ENCODE peak calls at places on chromosomes 5 and 9, in eight cellular contexts. C is ovary, L is A549, Q is uterus, D is stomach, B is transverse colon, O is heart left ventricle, E is Peyer's patch. N is an unnamed sample.

GRCh38 chr9:127136081-127136879 is 13.8 kb upstream of the ANGPTL2 start:
- DNase-seq in D (peak; percentile 9), C (peak; percentile 33), E (no peak), Q (no peak), O (no peak), L (no peak), B (no peak), N (no peak)

GRCh38 chr9:8648271-8648670 is 848.7 kb upstream of the DMAC1 start:
- DNase-seq in D (no peak), C (no peak), B (no peak), L (no peak), Q (no peak), E (no peak), O (no peak), N (no peak)

GRCh38 chr9:31799953-31800609 is 584.4 kb upstream of the ACO1 start:
- DNase-seq in E (no peak), B (no peak), Q (no peak), L (no peak), D (no peak), C (no peak), O (no peak), N (no peak)

GRCh38 chr9:72971411-72971810 is 18.6 kb upstream of the ALDH1A1 start:
- DNase-seq in L (no peak), O (no peak), E (no peak), B (no peak), C (no peak), D (no peak), Q (no peak), N (no peak)

GRCh38 chr9:132873403-132873802 is 4.7 kb downstream of the AK8 start:
- DNase-seq in B (no peak), L (no peak), E (no peak), Q (no peak), D (no peak), O (no peak), C (no peak), N (no peak)

GRCh38 chr5:139294372-139295165 is 1.0 kb downstream of the MATR3 start:
- DNase-seq in E (peak; percentile 77), L (peak; percentile 52), O (peak; percentile 78), Q (peak; percentile 78), B (peak; percentile 78), D (peak; percentile 68), C (peak; percentile 87), N (peak; percentile 58)

GRCh38 chr5:153794327-153794726 is 244.4 kb downstream of the FAM114A2 start:
- DNase-seq in E (no peak), D (no peak), O (no peak), B (no peak), C (no peak), Q (no peak), L (no peak), N (no peak)

GRCh38 chr5:175585573-175585972 is 72.3 kb upstream of the HRH2 start:
- DNase-seq in B (no peak), E (no peak), C (no peak), Q (no peak), L (no peak), O (no peak), D (no peak), N (peak; percentile 56)

GRCh38 chr9:129761901-129762359 is 9.1 kb upstream of the PTGES start:
- DNase-seq in E (no peak), O (no peak), L (no peak), B (no peak), Q (no peak), D (no peak), C (no peak), N (no peak)

GRCh38 chr5:140292212-140293040 is 10.5 kb downstream of the PFDN1 start:
- DNase-seq in C (no peak), Q (no peak), D (no peak), O (no peak), B (no peak), E (no peak), L (no peak), N (no peak)

GRCh38 chr5:176902911-176903664 is 3.9 kb upstream of the HK3 start:
- DNase-seq in D (no peak), Q (no peak), O (no peak), E (no peak), L (peak; percentile 43), C (no peak), B (no peak), N (peak; percentile 21)

GRCh38 chr9:69319324-69320040 is 5.5 kb upstream of the ENTREP1 start:
- DNase-seq in L (no peak), D (no peak), Q (no peak), E (no peak), O (no peak), B (no peak), C (no peak), N (no peak)

GRCh38 chr9:87270241-87271234 is 227.1 kb upstream of the DAPK1 start:
- DNase-seq in Q (peak; percentile 29), E (no peak), C (no peak), O (peak; percentile 35), D (no peak), L (no peak), B (no peak), N (no peak)

GRCh38 chr5:137174206-137174605 is 324.9 kb downstream of the SPOCK1 start:
- DNase-seq in B (no peak), E (no peak), D (no peak), O (no peak), Q (no peak), L (no peak), C (no peak), N (no peak)

GRCh38 chr9:127826253-127826913 is 23.7 kb downstream of the FPGS start:
- DNase-seq in L (no peak), B (no peak), Q (no peak), O (no peak), C (peak; percentile 83), D (no peak), E (no peak), N (no peak)

GRCh38 chr5:112573441-112573840 is 154.4 kb upstream of the EPB41L4A start:
- DNase-seq in O (no peak), B (no peak), D (no peak), E (no peak), L (no peak), Q (no peak), C (no peak), N (no peak)

GRCh38 chr9:109604036-109604600 is 106.0 kb upstream of the PTPN3 start:
- DNase-seq in O (no peak), Q (no peak), C (no peak), E (no peak), L (no peak), B (no peak), D (no peak), N (no peak)

GRCh38 chr9:134063876-134064450 is 3.9 kb downstream of the BRD3 start:
- DNase-seq in Q (no peak), O (no peak), D (peak; percentile 13), C (no peak), E (no peak), L (no peak), B (no peak), N (peak; percentile 28)

GRCh38 chr9:70318002-70318401 is 59.2 kb downstream of the SMC5 start:
- DNase-seq in O (no peak), L (no peak), E (no peak), D (no peak), B (no peak), C (no peak), Q (no peak), N (no peak)

GRCh38 chr5:2355859-2356258 is 395.6 kb downstream of the IRX2 start:
- DNase-seq in L (no peak), O (no peak), D (no peak), Q (no peak), E (no peak), B (no peak), C (no peak), N (no peak)
- TF ChIP-seq POLR2A in L (no peak), O (no peak), D (no peak), Q (no peak), E (no peak), B (no peak), C (no peak), N (no peak)

DNA sequence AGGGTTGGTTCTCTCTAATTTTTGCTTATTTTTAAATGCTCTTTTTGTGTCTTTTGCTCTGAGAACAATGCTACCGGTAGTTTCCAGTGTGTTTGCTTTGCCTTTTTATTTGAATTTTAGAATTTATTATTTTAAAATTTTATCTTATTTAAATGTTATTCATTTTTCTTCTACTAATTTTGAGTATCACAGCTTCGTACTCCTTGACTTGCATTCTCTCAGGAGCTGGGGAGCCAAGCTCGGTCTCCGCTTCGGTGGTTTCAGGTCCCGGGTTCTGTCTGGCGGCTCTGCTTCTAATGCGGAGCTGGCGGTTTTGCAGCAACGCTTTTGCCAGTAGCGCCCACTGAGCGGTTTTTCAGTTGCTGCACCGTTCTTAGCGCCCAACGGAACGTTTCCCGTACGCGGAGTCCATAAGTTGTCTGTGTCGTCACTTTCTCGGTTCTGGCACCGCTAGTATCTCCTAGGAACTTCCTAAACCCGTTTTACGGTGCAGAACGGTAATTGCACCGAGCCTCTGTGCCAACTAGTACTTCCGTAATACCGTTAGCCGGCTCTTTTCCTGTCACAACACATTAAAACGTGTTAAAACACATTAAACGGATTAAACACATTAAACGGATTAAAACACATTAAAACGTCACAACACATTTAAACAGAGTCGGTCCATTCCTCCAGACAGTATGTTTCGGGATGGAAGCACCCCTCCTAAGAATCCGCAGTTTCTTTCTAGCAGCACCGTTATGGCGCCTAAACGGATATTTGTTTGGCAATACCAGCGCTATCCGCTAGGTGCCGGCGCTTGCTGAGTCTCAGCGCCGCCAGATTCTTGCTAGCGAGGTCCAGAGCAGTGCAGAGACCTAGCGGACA is 45.6 kb downstream of the ANXA2R start:
- DNase-seq in Q (peak; percentile 84), O (peak; percentile 89), C (peak; percentile 85), L (peak; percentile 64), B (peak; percentile 91), D (peak; percentile 78), E (peak; percentile 81), N (peak; percentile 97)
- TF ChIP-seq POLR2A in Q (no peak), O (no peak), C (no peak), L (no peak), B (peak; percentile 44), D (no peak), E (no peak), N (no peak)

DNA sequence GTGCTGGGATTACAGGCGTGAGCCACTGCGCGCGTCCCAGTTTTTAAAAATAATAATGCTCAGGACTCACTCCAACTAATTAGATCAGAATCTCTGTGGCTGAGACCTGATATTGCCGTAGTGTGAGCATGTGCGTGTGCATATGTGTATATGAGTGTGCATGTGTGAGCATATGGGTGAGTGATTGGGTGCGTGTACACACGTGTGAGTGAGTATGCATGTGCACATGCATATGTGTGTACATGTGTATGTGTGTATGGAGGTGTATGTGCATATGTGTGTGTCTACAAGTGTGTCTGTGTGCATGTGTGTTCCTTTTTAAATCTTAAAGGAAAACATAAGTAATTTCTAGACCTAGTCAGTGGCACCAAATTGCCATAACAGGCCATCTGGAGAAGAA is 54.8 kb upstream of the CKS2 start:
- DNase-seq in L (no peak), C (no peak), B (no peak), E (no peak), D (no peak), O (no peak), Q (no peak), N (no peak)
- TF ChIP-seq POLR2A in L (no peak), C (no peak), B (no peak), E (no peak), D (no peak), O (no peak), Q (no peak), N (no peak)

DNA sequence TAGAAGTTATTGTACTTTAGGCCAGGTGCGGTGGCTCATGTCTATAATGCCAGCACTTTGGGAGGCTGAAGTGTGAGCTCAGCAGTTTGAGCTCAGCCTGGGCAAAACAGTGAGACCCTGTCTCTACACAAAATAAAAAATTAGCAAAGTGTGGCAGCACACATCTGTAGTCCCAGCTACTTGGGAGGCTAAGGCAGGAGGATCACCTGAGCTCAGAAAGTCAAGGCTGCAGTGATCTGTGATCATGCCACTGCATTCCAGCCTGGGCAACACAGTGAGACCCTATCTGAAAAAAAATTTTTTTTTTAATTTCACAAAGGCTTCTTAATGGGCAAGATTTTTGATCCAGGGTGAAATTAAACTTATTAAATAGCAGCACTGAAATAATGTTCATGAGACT is 92.8 kb downstream of the CDC42SE2 start:
- DNase-seq in O (no peak), L (no peak), B (no peak), C (no peak), E (no peak), Q (no peak), D (no peak), N (no peak)
- TF ChIP-seq POLR2A in O (no peak), L (no peak), B (no peak), C (no peak), E (no peak), Q (no peak), D (no peak), N (no peak)